ENCODE peak calls at places on chromosomes 3 and 15, in four cellular contexts. H, S, U and L are unnamed samples.

GRCh38 chr3:99013077-99013476 is 111.6 kb upstream of the DCBLD2 start:
- DNase-seq in H (no peak), U (no peak), S (no peak), L (no peak)

GRCh38 chr3:105195260-105195659 is 171.4 kb upstream of the ALCAM start:
- DNase-seq in S (no peak), U (no peak), H (no peak), L (no peak)

GRCh38 chr3:29345923-29346322 is 65.1 kb downstream of the RBMS3 start:
- DNase-seq in U (no peak), H (no peak), S (no peak), L (no peak)

GRCh38 chr3:34150987-34151386 is 352.6 kb downstream of the PDCD6IP start:
- DNase-seq in U (no peak), H (no peak), S (no peak), L (no peak)

GRCh38 chr3:112633757-112634156 is 7.2 kb downstream of the CCDC80 start:
- DNase-seq in H (no peak), U (peak), S (no peak), L (no peak)

GRCh38 chr3:36911990-36912804 is 32.7 kb downstream of the TRANK1 start:
- DNase-seq in U (peak), S (no peak), H (no peak), L (no peak)

GRCh38 chr3:80331768-80332167 is 564.0 kb upstream of the ROBO1 start:
- DNase-seq in H (no peak), S (no peak), U (no peak), L (no peak)

GRCh38 chr15:78977091-78977571 is 32.3 kb upstream of the CTSH start:
- DNase-seq in U (no peak), S (no peak), H (no peak), L (no peak)

GRCh38 chr3:21893250-21893649 is 142.2 kb upstream of the ZNF385D start:
- DNase-seq in S (no peak), H (no peak), U (no peak), L (no peak)

GRCh38 chr15:94582368-94582767 is 351.0 kb downstream of the MCTP2 start:
- DNase-seq in U (peak), H (no peak), S (no peak), L (no peak)

GRCh38 chr3:9404680-9405079 is 7.3 kb downstream of the SETD5 start:
- DNase-seq in S (no peak), H (no peak), U (no peak), L (no peak)

GRCh38 chr15:38069506-38069905 is 135.1 kb downstream of the TMCO5A start:
- DNase-seq in H (no peak), U (peak), S (no peak), L (no peak)

GRCh38 chr3:162770556-162770955 is 1273.9 kb downstream of the OTOL1 start:
- DNase-seq in U (no peak), S (no peak), H (no peak), L (no peak)

GRCh38 chr3:193744048-193744821 is 151.2 kb downstream of the OPA1 start:
- DNase-seq in U (peak), S (no peak), H (no peak), L (no peak)

GRCh38 chr3:156728267-156728985 is 54.0 kb downstream of the TIPARP start:
- DNase-seq in H (no peak), S (no peak), U (peak), L (no peak)

GRCh38 chr3:2156244-2156847 is 57.7 kb downstream of the CNTN4 start:
- DNase-seq in H (no peak), S (no peak), U (peak), L (no peak)
- TF ChIP-seq CTCF in H (no peak), S (no peak), U (peak), L (peak)

GRCh38 chr3:43203022-43203421 is 83.3 kb upstream of the SNRK start:
- DNase-seq in U (no peak), S (no peak), H (no peak), L (no peak)
- TF ChIP-seq CTCF in U (no peak), S (no peak), H (no peak), L (no peak)

GRCh38 chr3:169699536-169700050 is 36.1 kb upstream of the MECOM start:
- DNase-seq in H (peak), U (no peak), S (no peak), L (no peak)
- TF ChIP-seq CTCF in H (no peak), U (no peak), S (no peak), L (no peak)

DNA sequence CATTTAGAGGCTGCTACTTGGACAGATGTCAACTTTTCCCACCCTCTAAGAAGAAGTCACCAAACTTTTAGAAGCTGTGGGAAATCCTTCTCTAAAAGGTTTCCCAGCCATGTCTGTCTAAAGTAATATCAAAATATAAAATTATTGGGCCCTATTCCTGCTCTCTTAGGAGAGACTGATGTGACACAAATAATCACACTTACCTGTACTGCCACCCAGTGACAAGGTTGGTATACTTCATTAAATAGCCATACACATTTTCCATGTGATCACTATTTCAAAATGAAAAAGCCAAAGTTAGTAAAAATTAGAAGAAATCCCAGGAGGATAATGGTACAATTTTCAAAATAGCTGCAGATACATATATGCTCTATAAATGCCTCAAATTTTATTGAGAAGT is 12.6 kb downstream of the OSBPL11 start:
- DNase-seq in H (no peak), S (no peak), U (peak), L (no peak)
- TF ChIP-seq CTCF in H (no peak), S (no peak), U (peak), L (peak)

DNA sequence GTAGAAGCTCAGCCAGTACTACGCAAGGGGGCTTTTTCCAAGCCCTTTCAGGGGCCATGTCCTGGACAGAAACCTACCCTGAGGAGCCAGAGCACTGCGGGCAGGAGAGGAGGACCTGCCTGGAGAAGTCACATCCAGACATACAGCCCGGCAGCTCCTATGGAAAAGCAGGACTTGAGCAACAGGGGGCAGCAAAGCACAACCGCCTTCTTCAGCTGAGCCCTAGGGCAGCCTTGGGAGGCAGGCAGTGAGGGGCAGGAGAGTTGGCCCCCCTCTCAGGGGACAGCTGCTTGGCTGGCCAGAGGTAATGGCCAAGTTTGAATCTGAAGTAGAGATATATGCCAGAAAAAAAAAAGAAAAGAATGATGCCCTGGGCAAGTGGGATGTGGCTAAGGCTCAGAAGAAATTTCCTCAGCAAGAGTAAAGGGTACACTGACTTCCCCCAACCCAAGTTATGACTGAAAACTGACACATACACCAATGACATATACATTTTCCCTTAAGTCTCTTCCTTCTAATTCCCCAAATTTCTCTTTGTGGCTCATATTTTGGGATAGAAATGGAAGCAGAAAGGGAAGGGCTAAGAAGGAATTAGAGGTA is 56.9 kb downstream of the CYP19A1 start:
- DNase-seq in S (no peak), U (peak), H (no peak), L (no peak)
- TF ChIP-seq CTCF in S (no peak), U (peak), H (peak), L (peak)

GRCh38 chr3:18758047-18758704 is 333.0 kb upstream of the SATB1 start:
- DNase-seq in H (no peak), U (peak), S (no peak), L (no peak)
- TF ChIP-seq CTCF in H (no peak), U (peak), S (peak), L (peak)

DNA sequence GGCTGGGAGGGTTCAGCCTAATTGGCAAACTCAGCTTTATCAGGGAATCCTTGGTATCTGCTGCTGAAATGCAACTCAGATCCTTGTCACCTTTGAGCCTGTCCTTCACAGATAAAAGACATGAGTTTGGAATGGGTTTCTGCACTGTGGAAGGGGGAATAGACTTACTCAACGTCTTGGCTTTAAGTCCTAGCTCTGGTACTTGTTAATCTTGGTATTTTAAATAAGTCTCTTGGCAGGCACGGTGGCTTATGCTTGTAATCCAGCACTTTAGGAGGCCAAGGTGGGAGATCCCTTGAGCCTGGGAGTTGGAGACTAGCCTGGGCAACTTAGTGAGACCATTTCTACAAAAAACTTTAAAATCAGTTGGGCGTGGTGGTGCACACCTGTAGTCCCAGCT is 55.1 kb upstream of the ATOSA start:
- DNase-seq in H (no peak), U (no peak), S (no peak), L (no peak)
- TF ChIP-seq CTCF in H (no peak), U (no peak), S (no peak), L (no peak)